ENCODE peak calls at places on chromosomes 3 and 15, in seven cellular contexts. C is foreskin keratinocyte; L is Right ventricle myocardium superior; Z is activated T-helper 17 cell treated with anti-CD3 and anti-CD28 coated beads, Interleukin-2, amount 50 U/mL, for 72 hours; E is upper lobe of right lung; W is left cardiac atrium; A is gastroesophageal sphincter. M is an unnamed sample.

GRCh38 chr15:29034151-29034550 is 148.4 kb downstream of the APBA2 start:
- ATAC-seq in C (peak), L (no peak), Z (no peak), E (no peak), W (no peak), A (no peak), M (no peak)

GRCh38 chr3:42425736-42426407 is 15.5 kb upstream of the LYZL4 start:
- ATAC-seq in C (no peak), L (no peak), Z (no peak), E (peak), W (no peak), A (no peak), M (no peak)

GRCh38 chr3:49271047-49271446 is 6.0 kb downstream of the C3orf62 start:
- ATAC-seq in C (no peak), L (no peak), Z (no peak), E (no peak), W (no peak), A (peak), M (no peak)

GRCh38 chr3:70871909-70872656 is 559.6 kb upstream of the MDFIC2 start:
- ATAC-seq in C (no peak), L (peak), Z (no peak), E (peak), W (no peak), A (peak), M (no peak)

GRCh38 chr15:47366884-47367283 is 350.4 kb upstream of the SEMA6D start:
- ATAC-seq in C (no peak), L (no peak), Z (no peak), E (no peak), W (peak), A (no peak), M (no peak)

GRCh38 chr15:34776706-34777105 is 18.6 kb downstream of the ACTC1 start:
- ATAC-seq in C (no peak), L (no peak), Z (no peak), E (no peak), W (no peak), A (no peak), M (no peak)

GRCh38 chr3:10599444-10599843 is 94.1 kb upstream of the ATP2B2 start:
- ATAC-seq in C (no peak), L (no peak), Z (no peak), E (no peak), W (no peak), A (no peak), M (no peak)

GRCh38 chr15:90101130-90101968 is 919 bp downstream of the IDH2 start:
- ATAC-seq in C (no peak), L (peak), Z (no peak), E (peak), W (peak), A (no peak), M (peak)

GRCh38 chr15:53212785-53213184 is 422.6 kb upstream of the ONECUT1 start:
- ATAC-seq in C (no peak), L (no peak), Z (no peak), E (no peak), W (no peak), A (no peak), M (no peak)

GRCh38 chr3:113659121-113659531 is 37.3 kb downstream of the USF3 start:
- ATAC-seq in C (no peak), L (no peak), Z (no peak), E (no peak), W (no peak), A (no peak), M (peak)

GRCh38 chr3:112090899-112091586 is 4.9 kb downstream of the C3orf52 start:
- ATAC-seq in C (no peak), L (no peak), Z (no peak), E (peak), W (no peak), A (no peak), M (no peak)